ENCODE peak calls at places on chromosomes 11 and 22, in eight cellular contexts. F is glutamatergic neuron, B is dorsolateral prefrontal cortex, A is A549, N is tibial nerve, E is body of pancreas, G is astrocyte of the spinal cord, V is lower lobe of right lung. H is an unnamed sample.

GRCh38 chr22:49052023-49052538 is 775.6 kb downstream of the BRD1 start:
- DNase-seq in F (no peak), B (no peak), A (no peak), N (no peak), E (peak; percentile 47), G (no peak), V (no peak), H (no peak)

GRCh38 chr22:31313366-31314147 is 21.3 kb upstream of the PIK3IP1 start:
- DNase-seq in F (peak; percentile 75), B (peak; percentile 66), A (peak; percentile 39), N (peak; percentile 81), E (peak; percentile 91), G (peak; percentile 67), V (peak; percentile 89), H (peak; percentile 44)

GRCh38 chr11:67268036-67268683 is 1.9 kb downstream of the GRK2 start:
- DNase-seq in F (peak; percentile 9), B (no peak), A (no peak), N (no peak), E (no peak), G (no peak), V (peak; percentile 65), H (no peak)

GRCh38 chr11:106879029-106879428 is 139.2 kb downstream of the GUCY1A2 start:
- DNase-seq in F (no peak), B (no peak), A (no peak), N (no peak), E (no peak), G (no peak), V (no peak), H (no peak)

GRCh38 chr22:35477911-35478582 is 62.6 kb upstream of the RASD2 start:
- DNase-seq in F (no peak), B (no peak), A (peak; percentile 70), N (peak; percentile 48), E (peak; percentile 27), G (peak; percentile 64), V (no peak), H (no peak)

GRCh38 chr11:82980292-82980691 is 78.8 kb downstream of the DDIAS start:
- DNase-seq in F (no peak), B (no peak), A (peak; percentile 26), N (no peak), E (no peak), G (peak; percentile 68), V (no peak), H (peak; percentile 25)

GRCh38 chr11:94002226-94002625 is 18.9 kb upstream of the HEPHL1 start:
- DNase-seq in F (no peak), B (no peak), A (peak; percentile 13), N (no peak), E (no peak), G (peak; percentile 61), V (no peak), H (no peak)

GRCh38 chr22:39574779-39575551 is 4.4 kb downstream of the CACNA1I start:
- DNase-seq in F (no peak), B (no peak), A (peak; percentile 54), N (no peak), E (no peak), G (peak; percentile 93), V (no peak), H (peak; percentile 16)

GRCh38 chr11:69352715-69353325 is 58.9 kb downstream of the MYEOV start:
- DNase-seq in F (no peak), B (no peak), A (peak; percentile 65), N (no peak), E (no peak), G (peak; percentile 90), V (peak; percentile 9), H (peak; percentile 75)

GRCh38 chr11:33147559-33147958 is 13.7 kb downstream of the CSTF3 start:
- DNase-seq in F (no peak), B (no peak), A (no peak), N (no peak), E (no peak), G (peak; percentile 34), V (no peak), H (no peak)

GRCh38 chr11:77151804-77152513 is 23.9 kb downstream of the MYO7A start:
- DNase-seq in F (no peak), B (no peak), A (no peak), N (no peak), E (no peak), G (no peak), V (peak; percentile 44), H (no peak)

GRCh38 chr22:26480611-26480932 is 3.0 kb downstream of the HPS4 start:
- DNase-seq in F (no peak), B (no peak), A (no peak), N (no peak), E (no peak), G (no peak), V (no peak), H (no peak)

GRCh38 chr22:48734359-48734758 is 1093.3 kb downstream of the BRD1 start:
- DNase-seq in F (no peak), B (no peak), A (no peak), N (no peak), E (no peak), G (no peak), V (peak; percentile 19), H (no peak)

GRCh38 chr11:44397586-44398178 is 87.7 kb upstream of the ALX4 start:
- DNase-seq in F (no peak), B (no peak), A (no peak), N (no peak), E (no peak), G (no peak), V (no peak), H (no peak)

GRCh38 chr11:101555366-101555765 is 28.4 kb downstream of the TRPC6 start:
- DNase-seq in F (no peak), B (no peak), A (no peak), N (no peak), E (no peak), G (peak; percentile 53), V (no peak), H (no peak)

GRCh38 chr22:42116848-42117424 is 13.7 kb downstream of the CYP2D6 start:
- DNase-seq in F (no peak), B (no peak), A (no peak), N (no peak), E (peak; percentile 51), G (no peak), V (peak; percentile 67), H (no peak)
- TF ChIP-seq CTCF in F (no peak), B (no peak), A (no peak), N (no peak), E (no peak), G (no peak), V (no peak), H (no peak)

GRCh38 chr11:117731689-117732290 is 65.2 kb downstream of the DSCAML1 start:
- DNase-seq in F (no peak), B (no peak), A (no peak), N (no peak), E (no peak), G (no peak), V (no peak), H (no peak)

GRCh38 chr11:117735350-117735977 is 61.6 kb downstream of the DSCAML1 start:
- DNase-seq in F (no peak), B (peak; percentile 49), A (no peak), N (no peak), E (no peak), G (no peak), V (no peak), H (no peak)

GRCh38 chr11:117734596-117734995 is 62.4 kb downstream of the DSCAML1 start:
- DNase-seq in F (no peak), B (no peak), A (no peak), N (no peak), E (no peak), G (no peak), V (no peak), H (no peak)

GRCh38 chr11:117733311-117733710 is 63.7 kb downstream of the DSCAML1 start:
- DNase-seq in F (no peak), B (no peak), A (no peak), N (no peak), E (no peak), G (no peak), V (no peak), H (no peak)

DNA sequence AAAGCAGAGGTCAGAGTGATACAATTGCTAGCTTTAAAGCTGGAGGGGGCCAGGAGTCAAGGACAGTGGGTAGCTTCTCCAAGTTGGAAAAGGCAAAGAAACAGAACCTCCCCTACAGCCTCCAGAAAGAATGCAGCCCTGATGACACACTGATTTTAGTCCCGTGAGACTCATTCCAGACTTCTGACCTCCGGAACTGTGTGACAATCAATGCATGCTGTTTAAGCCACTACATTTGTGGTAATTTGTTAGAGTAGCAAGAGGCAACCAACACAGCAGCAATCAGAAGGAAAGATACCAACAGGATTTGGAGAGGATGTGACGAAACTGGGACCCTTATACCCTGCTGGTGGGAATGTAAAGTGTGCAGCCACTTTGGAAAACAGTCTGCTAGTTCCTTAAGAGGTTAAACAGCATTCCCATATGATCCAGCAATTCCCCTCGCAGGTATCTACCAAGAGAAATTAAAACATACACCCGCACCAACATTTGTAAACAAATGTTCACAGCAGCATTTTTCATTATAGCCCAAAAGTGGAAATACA is 66.7 kb downstream of the DSCAML1 start:
- DNase-seq in F (no peak), B (no peak), A (no peak), N (no peak), E (no peak), G (no peak), V (no peak), H (no peak)
- TF ChIP-seq CTCF in F (no peak), B (no peak), A (no peak), N (no peak), E (no peak), G (no peak), V (no peak), H (no peak)

GRCh38 chr11:64246874-64247728 is at the start of gene PPP1R14B:
- DNase-seq in F (peak; percentile 93), B (peak; percentile 72), A (peak; percentile 89), N (peak; percentile 77), E (peak; percentile 92), G (peak; percentile 92), V (peak; percentile 92), H (peak; percentile 44)
- TF ChIP-seq CTCF in F (peak; percentile 38), B (peak; percentile 17), A (no peak), N (peak; percentile 64), E (peak; percentile 32), G (no peak), V (peak; percentile 21), H (no peak)

GRCh38 chr11:20134991-20135736 is 25.1 kb downstream of the DBX1 start:
- DNase-seq in F (no peak), B (no peak), A (no peak), N (no peak), E (no peak), G (no peak), V (no peak), H (no peak)

GRCh38 chr11:20131744-20132666 is 28.3 kb downstream of the DBX1 start:
- DNase-seq in F (peak; percentile 79), B (peak; percentile 58), A (peak; percentile 70), N (peak; percentile 60), E (peak; percentile 70), G (peak; percentile 79), V (peak; percentile 63), H (peak; percentile 30)

GRCh38 chr11:20127671-20128527 is 32.4 kb downstream of the DBX1 start:
- DNase-seq in F (peak; percentile 94), B (peak; percentile 85), A (peak; percentile 70), N (peak; percentile 83), E (peak; percentile 84), G (peak; percentile 71), V (peak; percentile 76), H (peak; percentile 32)

GRCh38 chr11:20137637-20138036 is 22.6 kb downstream of the DBX1 start:
- DNase-seq in F (no peak), B (no peak), A (no peak), N (no peak), E (no peak), G (no peak), V (no peak), H (no peak)

DNA sequence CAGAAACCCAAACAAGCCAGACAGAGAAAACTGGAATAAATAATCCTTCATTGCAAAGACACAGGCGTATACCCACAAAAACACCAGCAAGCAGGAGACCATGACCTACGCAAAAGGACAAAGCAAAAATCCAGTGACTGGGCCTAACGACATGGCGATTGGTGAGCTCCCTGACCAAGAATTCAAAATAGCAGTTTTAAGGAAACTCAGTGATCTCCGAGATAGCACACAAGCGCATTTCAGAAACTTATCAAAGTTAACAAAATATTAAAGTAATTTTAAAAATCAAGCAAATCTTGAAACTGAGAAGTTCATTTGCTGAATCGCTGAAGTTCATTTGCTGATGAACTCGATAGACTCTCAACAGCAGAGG is 27.6 kb downstream of the DBX1 start:
- DNase-seq in F (no peak), B (no peak), A (no peak), N (no peak), E (no peak), G (no peak), V (no peak), H (no peak)
- TF ChIP-seq CTCF in F (peak; percentile 56), B (no peak), A (no peak), N (no peak), E (no peak), G (no peak), V (no peak), H (no peak)

H was measured in AG09319.